ENCODE peak calls at places on chromosomes 5 and 9, in nine cellular contexts. One of them, this sample, is unnamed.

GRCh38 chr5:179716286-179716685 is 16.3 kb upstream of the MAML1 start:
- DNase-seq in AG09319: no peak
- DNase-seq in CD4-positive, alpha-beta T cell: no peak
- DNase-seq in nephron progenitor cell: no peak
- DNase-seq in astrocyte of the cerebellum: no peak
- DNase-seq in astrocyte of the spinal cord: no peak
- DNase-seq in GM06990: no peak
- DNase-seq in A549: no peak
- DNase-seq in HFFc6: no peak
- DNase-seq in this sample: no peak

GRCh38 chr5:112417931-112418358 is 1.1 kb downstream of the EPB41L4A start:
- DNase-seq in astrocyte of the cerebellum: no peak
- DNase-seq in CD4-positive, alpha-beta T cell: no peak
- DNase-seq in HFFc6: no peak
- DNase-seq in astrocyte of the spinal cord: peak; percentile 20
- DNase-seq in AG09319: no peak
- DNase-seq in A549: no peak
- DNase-seq in GM06990: peak; percentile 24
- DNase-seq in nephron progenitor cell: peak; percentile 18
- DNase-seq in this sample: no peak

GRCh38 chr5:72178910-72179815 is 71.9 kb downstream of the MAP1B start:
- DNase-seq in HFFc6: peak; percentile 85
- DNase-seq in AG09319: peak; percentile 70
- DNase-seq in astrocyte of the spinal cord: peak; percentile 94
- DNase-seq in astrocyte of the cerebellum: peak; percentile 88
- DNase-seq in nephron progenitor cell: no peak
- DNase-seq in CD4-positive, alpha-beta T cell: no peak
- DNase-seq in GM06990: no peak
- DNase-seq in A549: peak; percentile 52
- DNase-seq in this sample: no peak

GRCh38 chr9:109232449-109232848 is 65.4 kb upstream of the FRRS1L start:
- DNase-seq in GM06990: no peak
- DNase-seq in astrocyte of the spinal cord: peak; percentile 54
- DNase-seq in HFFc6: peak; percentile 56
- DNase-seq in AG09319: no peak
- DNase-seq in A549: no peak
- DNase-seq in nephron progenitor cell: no peak
- DNase-seq in astrocyte of the cerebellum: no peak
- DNase-seq in CD4-positive, alpha-beta T cell: no peak
- DNase-seq in this sample: no peak

GRCh38 chr9:133514475-133515239 is 10.1 kb downstream of the MYMK start:
- DNase-seq in HFFc6: no peak
- DNase-seq in astrocyte of the spinal cord: no peak
- DNase-seq in CD4-positive, alpha-beta T cell: no peak
- DNase-seq in A549: no peak
- DNase-seq in GM06990: no peak
- DNase-seq in nephron progenitor cell: no peak
- DNase-seq in AG09319: no peak
- DNase-seq in astrocyte of the cerebellum: no peak
- DNase-seq in this sample: no peak

GRCh38 chr5:126219616-126220015 is 203.6 kb upstream of the GRAMD2B start:
- DNase-seq in astrocyte of the spinal cord: no peak
- DNase-seq in AG09319: no peak
- DNase-seq in astrocyte of the cerebellum: no peak
- DNase-seq in A549: no peak
- DNase-seq in CD4-positive, alpha-beta T cell: no peak
- DNase-seq in nephron progenitor cell: no peak
- DNase-seq in HFFc6: no peak
- DNase-seq in GM06990: no peak
- DNase-seq in this sample: no peak

GRCh38 chr5:170481839-170482238 is 22.0 kb upstream of the KCNIP1 start:
- DNase-seq in CD4-positive, alpha-beta T cell: no peak
- DNase-seq in astrocyte of the spinal cord: no peak
- DNase-seq in astrocyte of the cerebellum: no peak
- DNase-seq in GM06990: no peak
- DNase-seq in nephron progenitor cell: no peak
- DNase-seq in A549: no peak
- DNase-seq in AG09319: no peak
- DNase-seq in HFFc6: no peak
- DNase-seq in this sample: no peak

GRCh38 chr9:129751841-129752801 is 721 bp downstream of the PTGES start:
- DNase-seq in A549: no peak
- DNase-seq in nephron progenitor cell: no peak
- DNase-seq in astrocyte of the cerebellum: no peak
- DNase-seq in CD4-positive, alpha-beta T cell: no peak
- DNase-seq in AG09319: no peak
- DNase-seq in astrocyte of the spinal cord: no peak
- DNase-seq in GM06990: no peak
- DNase-seq in HFFc6: no peak
- DNase-seq in this sample: no peak

GRCh38 chr5:18043344-18043743 is 409.1 kb downstream of the TAF11L14 start:
- DNase-seq in GM06990: no peak
- DNase-seq in astrocyte of the spinal cord: no peak
- DNase-seq in nephron progenitor cell: no peak
- DNase-seq in A549: peak; percentile 27
- DNase-seq in CD4-positive, alpha-beta T cell: no peak
- DNase-seq in HFFc6: no peak
- DNase-seq in astrocyte of the cerebellum: no peak
- DNase-seq in AG09319: no peak
- DNase-seq in this sample: no peak

DNA sequence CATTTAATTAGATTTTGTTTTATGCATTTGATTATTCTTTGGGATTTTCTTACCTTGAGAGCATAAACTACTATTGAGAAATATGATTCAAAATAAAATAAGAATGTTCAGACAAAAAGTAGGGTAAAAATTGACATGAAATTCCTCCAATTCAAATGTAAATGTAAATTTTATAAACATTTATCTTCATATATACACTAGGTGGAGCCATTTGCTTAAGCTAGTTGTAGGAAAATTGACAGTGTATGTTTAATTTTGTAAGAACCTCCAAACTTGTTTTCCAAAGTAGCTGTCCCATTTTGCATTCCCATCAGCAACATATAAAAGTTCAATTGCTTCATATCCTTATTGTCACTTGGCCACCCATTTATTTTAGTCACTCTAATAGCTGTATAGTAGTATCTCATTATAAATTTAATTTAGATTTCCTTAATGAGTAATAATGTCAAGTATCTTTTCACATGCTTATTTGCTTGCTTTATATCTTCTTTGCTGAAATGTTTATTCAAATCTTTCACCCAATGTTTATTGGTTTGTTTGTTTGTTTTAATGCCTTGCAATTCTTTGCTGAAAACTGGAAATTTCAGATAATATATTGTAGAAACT is 37.6 kb upstream of the SLCO6A1 start:
- DNase-seq in nephron progenitor cell: no peak
- DNase-seq in A549: peak; percentile 11
- DNase-seq in CD4-positive, alpha-beta T cell: no peak
- DNase-seq in astrocyte of the spinal cord: peak; percentile 36
- DNase-seq in AG09319: no peak
- DNase-seq in GM06990: no peak
- DNase-seq in HFFc6: no peak
- DNase-seq in astrocyte of the cerebellum: no peak
- DNase-seq in this sample: no peak
- TF ChIP-seq CTCF in nephron progenitor cell: peak; percentile 29
- TF ChIP-seq CTCF in A549: peak; percentile 52
- TF ChIP-seq CTCF in CD4-positive, alpha-beta T cell: peak; percentile 56
- TF ChIP-seq CTCF in astrocyte of the spinal cord: peak; percentile 26
- TF ChIP-seq CTCF in AG09319: peak; percentile 31
- TF ChIP-seq CTCF in GM06990: peak; percentile 17
- TF ChIP-seq CTCF in HFFc6: peak; percentile 77
- TF ChIP-seq CTCF in astrocyte of the cerebellum: peak; percentile 13
- TF ChIP-seq CTCF in this sample: peak; percentile 54

DNA sequence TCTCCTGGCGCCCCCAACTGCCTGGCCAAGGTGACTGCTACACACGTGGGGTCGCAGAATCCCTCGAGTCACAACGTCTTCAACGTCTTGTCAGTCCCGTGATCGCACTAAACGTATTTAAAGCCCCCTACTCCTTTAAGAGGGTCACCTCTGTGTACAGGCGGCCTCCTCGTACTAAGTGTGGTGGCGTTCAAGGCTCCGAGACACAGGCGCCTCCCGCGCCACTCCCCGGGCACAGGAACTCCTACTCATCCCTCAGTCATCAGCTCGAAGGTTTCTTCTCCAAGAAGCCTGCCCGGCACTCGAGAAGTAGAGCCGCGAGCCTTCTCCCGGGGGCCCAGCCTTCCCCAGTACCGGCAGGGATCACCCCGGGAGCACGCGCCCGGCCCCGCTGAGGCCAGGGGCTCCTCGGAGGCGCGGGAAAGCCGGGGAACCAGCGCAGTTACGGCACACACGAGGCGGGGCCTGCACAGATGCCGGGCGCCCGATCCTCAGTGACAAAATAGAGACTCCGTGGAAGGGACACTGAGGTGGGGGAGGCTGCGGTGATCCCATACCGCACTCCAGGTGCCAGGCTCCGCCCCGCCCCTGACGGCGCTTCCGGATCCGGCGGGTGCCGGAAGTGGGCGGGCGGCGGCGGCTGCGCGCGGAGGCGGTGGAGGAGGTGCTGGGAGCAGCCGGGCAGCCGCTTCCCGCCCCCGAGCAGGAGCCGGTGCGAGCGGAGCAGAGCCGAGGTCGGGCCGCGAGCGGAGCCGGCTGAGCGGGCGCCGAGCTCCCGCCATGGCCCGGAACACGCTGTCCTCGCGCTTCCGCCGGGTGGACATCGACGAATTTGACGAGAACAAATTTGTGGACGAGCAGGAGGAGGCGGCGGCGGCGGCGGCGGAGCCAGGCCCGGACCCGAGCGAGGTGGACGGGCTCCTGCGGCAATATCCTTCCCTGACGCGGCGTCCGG is 6.9 kb downstream of the ARPC5L start:
- DNase-seq in astrocyte of the spinal cord: peak; percentile 81
- DNase-seq in nephron progenitor cell: peak; percentile 89
- DNase-seq in GM06990: peak; percentile 93
- DNase-seq in A549: peak; percentile 84
- DNase-seq in AG09319: peak; percentile 44
- DNase-seq in HFFc6: peak; percentile 76
- DNase-seq in CD4-positive, alpha-beta T cell: peak; percentile 84
- DNase-seq in astrocyte of the cerebellum: peak; percentile 41
- DNase-seq in this sample: peak; percentile 77
- TF ChIP-seq CTCF in astrocyte of the spinal cord: peak; percentile 44
- TF ChIP-seq CTCF in nephron progenitor cell: no peak
- TF ChIP-seq CTCF in GM06990: peak; percentile 52
- TF ChIP-seq CTCF in A549: peak; percentile 35
- TF ChIP-seq CTCF in AG09319: peak; percentile 30
- TF ChIP-seq CTCF in HFFc6: no peak
- TF ChIP-seq CTCF in CD4-positive, alpha-beta T cell: no peak
- TF ChIP-seq CTCF in astrocyte of the cerebellum: no peak
- TF ChIP-seq CTCF in this sample: peak; percentile 26

GRCh38 chr9:121172726-121173487 is 28.8 kb downstream of the RAB14 start:
- DNase-seq in AG09319: no peak
- DNase-seq in A549: no peak
- DNase-seq in CD4-positive, alpha-beta T cell: no peak
- DNase-seq in HFFc6: no peak
- DNase-seq in astrocyte of the spinal cord: no peak
- DNase-seq in astrocyte of the cerebellum: no peak
- DNase-seq in GM06990: no peak
- DNase-seq in nephron progenitor cell: no peak
- DNase-seq in this sample: no peak

GRCh38 chr9:121171236-121171635 is 30.4 kb downstream of the RAB14 start:
- DNase-seq in astrocyte of the cerebellum: no peak
- DNase-seq in AG09319: no peak
- DNase-seq in HFFc6: no peak
- DNase-seq in nephron progenitor cell: no peak
- DNase-seq in GM06990: no peak
- DNase-seq in A549: no peak
- DNase-seq in CD4-positive, alpha-beta T cell: no peak
- DNase-seq in astrocyte of the spinal cord: no peak
- DNase-seq in this sample: no peak

GRCh38 chr9:121173501-121173900 is 28.2 kb downstream of the RAB14 start:
- DNase-seq in A549: no peak
- DNase-seq in nephron progenitor cell: no peak
- DNase-seq in AG09319: no peak
- DNase-seq in astrocyte of the spinal cord: no peak
- DNase-seq in HFFc6: no peak
- DNase-seq in astrocyte of the cerebellum: no peak
- DNase-seq in GM06990: no peak
- DNase-seq in CD4-positive, alpha-beta T cell: no peak
- DNase-seq in this sample: no peak

GRCh38 chr9:121168052-121168451 is 33.6 kb downstream of the RAB14 start:
- DNase-seq in GM06990: no peak
- DNase-seq in astrocyte of the cerebellum: no peak
- DNase-seq in A549: no peak
- DNase-seq in AG09319: no peak
- DNase-seq in HFFc6: no peak
- DNase-seq in nephron progenitor cell: no peak
- DNase-seq in CD4-positive, alpha-beta T cell: no peak
- DNase-seq in astrocyte of the spinal cord: no peak
- DNase-seq in this sample: no peak

DNA sequence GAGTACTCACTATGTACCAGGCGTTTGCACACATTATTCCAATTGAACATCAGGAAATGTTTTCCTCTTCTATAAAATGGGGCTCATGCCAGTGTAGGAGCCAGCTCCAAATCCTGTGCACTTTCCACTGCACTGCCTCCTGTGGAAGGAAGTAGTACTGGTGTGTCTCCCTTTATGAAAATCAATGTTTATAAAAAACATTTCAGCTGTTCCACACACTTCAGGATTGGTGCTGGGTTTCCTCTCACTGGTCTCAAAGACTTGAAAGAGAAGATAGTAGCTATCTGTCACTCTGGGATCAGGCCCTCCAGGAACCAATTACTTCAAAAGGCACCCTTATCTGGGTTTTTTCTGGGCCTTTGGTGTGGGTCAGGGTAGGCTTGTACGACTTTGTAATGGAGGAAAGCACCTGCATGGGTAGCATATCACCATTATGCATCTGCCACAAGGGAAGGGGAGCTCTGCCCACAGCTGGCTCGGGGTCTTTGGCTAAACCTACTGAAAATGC is 32.5 kb downstream of the RAB14 start:
- DNase-seq in GM06990: no peak
- DNase-seq in AG09319: no peak
- DNase-seq in HFFc6: peak; percentile 18
- DNase-seq in CD4-positive, alpha-beta T cell: no peak
- DNase-seq in nephron progenitor cell: no peak
- DNase-seq in astrocyte of the cerebellum: no peak
- DNase-seq in astrocyte of the spinal cord: no peak
- DNase-seq in A549: peak; percentile 31
- DNase-seq in this sample: no peak
- TF ChIP-seq CTCF in GM06990: peak; percentile 34
- TF ChIP-seq CTCF in AG09319: peak; percentile 34
- TF ChIP-seq CTCF in HFFc6: peak; percentile 73
- TF ChIP-seq CTCF in CD4-positive, alpha-beta T cell: peak; percentile 66
- TF ChIP-seq CTCF in nephron progenitor cell: peak; percentile 19
- TF ChIP-seq CTCF in astrocyte of the cerebellum: peak; percentile 62
- TF ChIP-seq CTCF in astrocyte of the spinal cord: peak; percentile 53
- TF ChIP-seq CTCF in A549: no peak
- TF ChIP-seq CTCF in this sample: peak; percentile 53

GRCh38 chr9:35716236-35716635 is 15.8 kb downstream of the TLN1 start:
- DNase-seq in AG09319: no peak
- DNase-seq in GM06990: no peak
- DNase-seq in CD4-positive, alpha-beta T cell: no peak
- DNase-seq in A549: peak; percentile 37
- DNase-seq in astrocyte of the cerebellum: no peak
- DNase-seq in nephron progenitor cell: no peak
- DNase-seq in HFFc6: peak; percentile 35
- DNase-seq in astrocyte of the spinal cord: no peak
- DNase-seq in this sample: no peak
- TF ChIP-seq CTCF in AG09319: no peak
- TF ChIP-seq CTCF in GM06990: no peak
- TF ChIP-seq CTCF in CD4-positive, alpha-beta T cell: no peak
- TF ChIP-seq CTCF in A549: no peak
- TF ChIP-seq CTCF in astrocyte of the cerebellum: peak; percentile 25
- TF ChIP-seq CTCF in nephron progenitor cell: no peak
- TF ChIP-seq CTCF in HFFc6: no peak
- TF ChIP-seq CTCF in astrocyte of the spinal cord: no peak
- TF ChIP-seq CTCF in this sample: no peak

GRCh38 chr5:152532714-152533113 is 127.6 kb upstream of the NMUR2 start:
- DNase-seq in HFFc6: peak; percentile 62
- DNase-seq in GM06990: no peak
- DNase-seq in nephron progenitor cell: peak; percentile 13
- DNase-seq in astrocyte of the cerebellum: peak; percentile 67
- DNase-seq in CD4-positive, alpha-beta T cell: no peak
- DNase-seq in astrocyte of the spinal cord: peak; percentile 65
- DNase-seq in AG09319: peak; percentile 18
- DNase-seq in A549: peak; percentile 66
- DNase-seq in this sample: no peak
- TF ChIP-seq CTCF in HFFc6: peak; percentile 79
- TF ChIP-seq CTCF in GM06990: peak; percentile 48
- TF ChIP-seq CTCF in nephron progenitor cell: peak; percentile 62
- TF ChIP-seq CTCF in astrocyte of the cerebellum: peak; percentile 31
- TF ChIP-seq CTCF in CD4-positive, alpha-beta T cell: no peak
- TF ChIP-seq CTCF in astrocyte of the spinal cord: peak; percentile 25
- TF ChIP-seq CTCF in AG09319: peak; percentile 35
- TF ChIP-seq CTCF in A549: peak; percentile 67
- TF ChIP-seq CTCF in this sample: peak; percentile 76